ENCODE peak calls at places on chromosomes 3 and 15, in eight cellular contexts. J, W, N, U, M, K, Q and C are unnamed samples.

GRCh38 chr15:74387988-74388955 is 20.8 kb upstream of the CYP11A1 start:
- DNase-seq in J (no peak), W (peak; percentile 76), N (no peak), U (no peak), M (no peak), K (no peak), Q (no peak), C (no peak)

GRCh38 chr15:83164409-83165404 is 42.9 kb downstream of the HDGFL3 start:
- DNase-seq in J (peak; percentile 80), W (no peak), N (no peak), U (no peak), M (peak; percentile 69), K (no peak), Q (no peak), C (no peak)

GRCh38 chr3:56864090-56864489 is 62.3 kb upstream of the ARHGEF3 start:
- DNase-seq in J (no peak), W (no peak), N (no peak), U (no peak), M (no peak), K (no peak), Q (no peak), C (no peak)

GRCh38 chr3:107216711-107217110 is 160.5 kb upstream of the CCDC54 start:
- DNase-seq in J (no peak), W (no peak), N (no peak), U (peak; percentile 99), M (peak; percentile 99), K (no peak), Q (no peak), C (no peak)

GRCh38 chr3:184241447-184242296 is 7.1 kb downstream of the ALG3 start:
- DNase-seq in J (peak; percentile 48), W (peak; percentile 80), N (peak; percentile 78), U (peak; percentile 63), M (peak; percentile 32), K (peak; percentile 74), Q (peak; percentile 76), C (no peak)

GRCh38 chr15:101178414-101178813 is 73.4 kb downstream of the CHSY1 start:
- DNase-seq in J (no peak), W (no peak), N (no peak), U (no peak), M (no peak), K (no peak), Q (no peak), C (no peak)

GRCh38 chr3:129608087-129608935 is 1.8 kb upstream of the PLXND1 start:
- DNase-seq in J (peak; percentile 59), W (no peak), N (no peak), U (peak; percentile 74), M (peak; percentile 54), K (no peak), Q (no peak), C (no peak)

GRCh38 chr15:28931828-28932227 is 46.1 kb downstream of the APBA2 start:
- DNase-seq in J (no peak), W (peak; percentile 32), N (no peak), U (no peak), M (no peak), K (no peak), Q (no peak), C (no peak)

GRCh38 chr3:129039271-129040038 is 21.1 kb upstream of the GP9 start:
- DNase-seq in J (no peak), W (no peak), N (peak; percentile 61), U (no peak), M (no peak), K (no peak), Q (peak; percentile 60), C (no peak)

GRCh38 chr15:31805090-31805662 is 225.1 kb upstream of the CHRNA7 start:
- DNase-seq in J (no peak), W (no peak), N (no peak), U (no peak), M (no peak), K (no peak), Q (no peak), C (no peak)

GRCh38 chr15:58555168-58556027 is 123.6 kb downstream of the LIPC start:
- DNase-seq in J (no peak), W (no peak), N (no peak), U (no peak), M (no peak), K (no peak), Q (peak; percentile 25), C (no peak)

GRCh38 chr3:129621626-129622417 is 15.3 kb upstream of the PLXND1 start:
- DNase-seq in J (peak; percentile 75), W (peak; percentile 71), N (peak; percentile 24), U (no peak), M (no peak), K (no peak), Q (no peak), C (no peak)

GRCh38 chr15:92425578-92426225 is 32.0 kb downstream of the ST8SIA2 start:
- DNase-seq in J (no peak), W (no peak), N (no peak), U (no peak), M (no peak), K (no peak), Q (no peak), C (no peak)
- TF ChIP-seq CTCF in J (no peak), W (no peak), N (no peak), U (no peak), M (no peak), K (no peak), Q (no peak), C (no peak)

GRCh38 chr3:30660128-30660525 is 53.7 kb downstream of the TGFBR2 start:
- DNase-seq in J (no peak), W (no peak), N (no peak), U (no peak), M (no peak), K (no peak), Q (no peak), C (no peak)

GRCh38 chr3:30658328-30659052 is 52.1 kb downstream of the TGFBR2 start:
- DNase-seq in J (peak; percentile 95), W (no peak), N (no peak), U (peak; percentile 73), M (peak; percentile 92), K (no peak), Q (no peak), C (no peak)

GRCh38 chr3:30656624-30657141 is 50.3 kb downstream of the TGFBR2 start:
- DNase-seq in J (no peak), W (no peak), N (no peak), U (no peak), M (no peak), K (no peak), Q (no peak), C (no peak)

GRCh38 chr3:30659270-30660127 is 53.1 kb downstream of the TGFBR2 start:
- DNase-seq in J (peak; percentile 94), W (no peak), N (no peak), U (peak; percentile 89), M (peak; percentile 98), K (no peak), Q (no peak), C (no peak)

GRCh38 chr3:30657914-30658313 is 51.5 kb downstream of the TGFBR2 start:
- DNase-seq in J (no peak), W (no peak), N (no peak), U (peak; percentile 40), M (peak; percentile 67), K (no peak), Q (no peak), C (no peak)
- H3K27ac ChIP-seq in J (peak overlapping the region; percentile 98), W (peak overlapping the region; percentile 90), N (peak overlapping the region; percentile 69), U (peak overlapping the region; percentile 57), M (peak overlapping the region; percentile 82), K (peak overlapping the region; percentile 63), Q (peak overlapping the region; percentile 68), C (peak overlapping the region; percentile 37)

GRCh38 chr3:196288141-196288460 is 575 bp upstream of the PCYT1A start:
- DNase-seq in J (no peak), W (no peak), N (peak; percentile 26), U (peak; percentile 68), M (no peak), K (no peak), Q (no peak), C (no peak)
- H3K4me3 ChIP-seq in J (peak overlapping the region; percentile 27), W (peak overlapping the region; percentile 84), N (peak overlapping the region; percentile 92), U (peak overlapping the region; percentile 78), M (peak overlapping the region; percentile 95), K (peak overlapping the region; percentile 87), Q (peak overlapping the region; percentile 82), C (peak overlapping the region; percentile 88)

DNA sequence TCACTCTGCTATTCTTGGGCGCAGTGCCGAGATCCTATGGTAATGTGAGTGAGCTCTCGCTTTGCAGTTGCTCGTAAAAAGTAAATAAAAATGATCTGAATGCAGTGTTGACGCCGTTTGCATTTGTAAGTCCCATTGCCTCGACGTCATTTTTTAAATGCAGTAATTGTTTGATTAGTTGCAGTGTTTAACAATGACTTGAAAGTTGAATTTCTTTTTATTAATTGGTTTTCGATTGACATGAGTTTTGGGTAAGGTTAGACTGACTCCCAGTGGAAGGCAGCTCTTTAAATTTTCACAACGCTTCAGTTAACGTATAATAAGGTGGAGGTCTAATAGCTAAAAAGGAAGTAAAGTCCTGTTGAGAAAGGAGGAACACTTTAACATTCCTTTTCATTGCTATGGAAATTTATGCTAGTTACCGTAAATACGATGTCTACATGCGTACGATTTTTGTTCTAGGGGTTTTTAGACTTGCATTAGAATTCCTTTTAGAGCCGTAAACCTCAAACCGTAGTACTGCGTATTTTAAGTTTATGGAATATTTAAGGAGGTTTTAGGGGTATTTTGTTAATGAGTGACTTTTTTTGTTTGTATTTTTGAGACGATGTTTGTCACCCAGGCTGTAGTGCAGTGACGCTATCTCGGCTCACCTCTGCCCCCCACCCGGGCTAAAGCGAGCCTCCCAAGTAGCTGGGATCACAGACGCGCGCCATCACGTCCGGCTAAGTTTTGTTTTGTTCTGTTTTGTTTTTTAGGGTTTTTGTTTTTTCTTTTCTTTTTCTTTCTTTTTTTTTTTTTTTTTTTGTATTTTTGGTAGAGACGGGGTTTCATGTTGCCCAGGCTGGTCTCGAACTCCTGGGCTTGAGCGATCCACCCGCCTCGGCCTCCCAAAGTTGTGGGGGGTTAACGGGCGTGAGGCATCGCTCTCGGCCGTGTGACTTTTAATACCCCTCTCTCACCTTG is 1.4 kb downstream of the MORF4L1 start:
- DNase-seq in J (no peak), W (peak; percentile 81), N (peak; percentile 36), U (no peak), M (peak; percentile 23), K (no peak), Q (peak; percentile 24), C (no peak)
- TF ChIP-seq CTCF in J (no peak), W (no peak), N (no peak), U (no peak), M (no peak), K (no peak), Q (no peak), C (no peak)

GRCh38 chr3:146037697-146038096 is 123.3 kb downstream of the PLOD2 start:
- DNase-seq in J (no peak), W (no peak), N (no peak), U (peak; percentile 47), M (peak; percentile 13), K (no peak), Q (no peak), C (no peak)
- H3K27ac ChIP-seq in J (no peak overlapping the region), W (no peak overlapping the region), N (no peak overlapping the region), U (no peak overlapping the region), M (no peak overlapping the region), K (no peak overlapping the region), Q (no peak overlapping the region), C (no peak overlapping the region)

DNA sequence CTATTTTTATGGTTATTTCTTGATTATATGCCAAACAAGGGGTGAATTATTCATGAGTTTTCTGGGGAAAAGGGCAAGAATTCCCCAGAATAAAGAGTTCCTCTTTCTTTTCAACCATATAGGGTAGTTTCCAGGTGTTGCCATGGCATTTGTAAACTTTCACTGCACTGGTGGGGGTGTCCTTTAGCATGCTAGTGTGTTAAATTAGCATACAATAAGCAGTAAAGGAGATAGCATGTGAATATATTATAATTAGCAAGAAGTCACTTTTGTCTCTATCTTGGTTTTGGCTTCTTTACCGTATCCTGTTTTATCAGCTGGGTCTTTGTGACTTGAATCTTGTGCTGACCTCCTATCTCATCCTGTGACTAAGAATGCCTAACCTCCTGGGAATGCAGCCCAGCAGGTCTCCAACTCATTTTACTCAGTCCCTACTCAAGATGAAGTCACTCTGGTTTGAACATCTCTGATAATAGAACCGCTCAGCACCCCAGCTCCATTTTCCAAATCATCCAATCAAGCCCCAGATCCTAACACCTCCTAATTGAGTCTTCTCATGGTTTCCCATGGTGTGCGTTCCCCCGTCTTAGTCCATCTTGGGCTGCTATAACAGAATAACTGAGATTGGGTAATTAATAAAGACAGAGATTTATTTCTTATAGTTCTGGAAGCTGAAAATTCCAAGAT is 3.4 kb upstream of the SELENOT start:
- DNase-seq in J (peak; percentile 80), W (no peak), N (no peak), U (peak; percentile 24), M (peak; percentile 89), K (no peak), Q (no peak), C (no peak)
- H3K4me3 ChIP-seq in J (no peak overlapping the region), W (no peak overlapping the region), N (no peak overlapping the region), U (no peak overlapping the region), M (no peak overlapping the region), K (no peak overlapping the region), Q (no peak overlapping the region), C (no peak overlapping the region)